ENCODE peak calls at places on chromosomes 6 and 20, in nine cellular contexts. One of them, this sample, is unnamed.
A peak's percentile ranks its signal among the peaks of the same experiment; 100 is the strongest.

GRCh38 chr20:51276331-51276730 is 253.4 kb upstream of the KCNG1 start:
- DNase-seq in MCF 10A: no peak
- DNase-seq in GM12864: no peak
- DNase-seq in tibial artery: no peak
- DNase-seq in type B pancreatic cell: no peak
- DNase-seq in brain microvascular endothelial cell: no peak
- DNase-seq in RWPE1: no peak
- DNase-seq in H1: no peak
- DNase-seq in left lung: no peak
- DNase-seq in this sample: no peak

GRCh38 chr6:79928478-79928998 is 18.8 kb downstream of the ELOVL4 start:
- DNase-seq in MCF 10A: peak; percentile 2
- DNase-seq in GM12864: no peak
- DNase-seq in tibial artery: no peak
- DNase-seq in type B pancreatic cell: no peak
- DNase-seq in brain microvascular endothelial cell: no peak
- DNase-seq in RWPE1: no peak
- DNase-seq in H1: no peak
- DNase-seq in left lung: no peak
- DNase-seq in this sample: no peak

GRCh38 chr20:63434599-63435378 is 37.7 kb downstream of the KCNQ2 start:
- DNase-seq in MCF 10A: peak; percentile 40
- DNase-seq in GM12864: peak; percentile 30
- DNase-seq in tibial artery: no peak
- DNase-seq in type B pancreatic cell: no peak
- DNase-seq in brain microvascular endothelial cell: peak; percentile 72
- DNase-seq in RWPE1: peak; percentile 89
- DNase-seq in H1: peak; percentile 80
- DNase-seq in left lung: peak; percentile 44
- DNase-seq in this sample: peak; percentile 13

GRCh38 chr6:71288228-71289038 is at the start of gene OGFRL1:
- DNase-seq in MCF 10A: peak; percentile 72
- DNase-seq in GM12864: no peak
- DNase-seq in tibial artery: peak; percentile 87
- DNase-seq in type B pancreatic cell: peak; percentile 74
- DNase-seq in brain microvascular endothelial cell: peak; percentile 36
- DNase-seq in RWPE1: peak; percentile 80
- DNase-seq in H1: no peak
- DNase-seq in left lung: peak; percentile 79
- DNase-seq in this sample: peak; percentile 66

GRCh38 chr6:130598021-130598989 is 228.9 kb upstream of the SMLR1 start:
- DNase-seq in MCF 10A: peak; percentile 9
- DNase-seq in GM12864: no peak
- DNase-seq in tibial artery: no peak
- DNase-seq in type B pancreatic cell: no peak
- DNase-seq in brain microvascular endothelial cell: peak; percentile 53
- DNase-seq in RWPE1: peak; percentile 18
- DNase-seq in H1: no peak
- DNase-seq in left lung: no peak
- DNase-seq in this sample: peak; percentile 43

GRCh38 chr20:13141541-13141940 is 79.5 kb upstream of the ISM1 start:
- DNase-seq in MCF 10A: no peak
- DNase-seq in GM12864: no peak
- DNase-seq in tibial artery: no peak
- DNase-seq in type B pancreatic cell: no peak
- DNase-seq in brain microvascular endothelial cell: no peak
- DNase-seq in RWPE1: no peak
- DNase-seq in H1: no peak
- DNase-seq in left lung: no peak
- DNase-seq in this sample: peak; percentile 22

GRCh38 chr20:22525821-22526220 is 58.6 kb downstream of the FOXA2 start:
- DNase-seq in MCF 10A: no peak
- DNase-seq in GM12864: no peak
- DNase-seq in tibial artery: no peak
- DNase-seq in type B pancreatic cell: no peak
- DNase-seq in brain microvascular endothelial cell: no peak
- DNase-seq in RWPE1: no peak
- DNase-seq in H1: no peak
- DNase-seq in left lung: no peak
- DNase-seq in this sample: no peak

GRCh38 chr6:28218312-28219248 is 6.5 kb upstream of the ZSCAN9 start:
- DNase-seq in MCF 10A: peak; percentile 58
- DNase-seq in GM12864: no peak
- DNase-seq in tibial artery: peak; percentile 88
- DNase-seq in type B pancreatic cell: no peak
- DNase-seq in brain microvascular endothelial cell: peak; percentile 37
- DNase-seq in RWPE1: no peak
- DNase-seq in H1: no peak
- DNase-seq in left lung: peak; percentile 68
- DNase-seq in this sample: peak; percentile 58

GRCh38 chr6:152721956-152722355 is 24.3 kb downstream of the MYCT1 start:
- DNase-seq in MCF 10A: no peak
- DNase-seq in GM12864: no peak
- DNase-seq in tibial artery: no peak
- DNase-seq in type B pancreatic cell: no peak
- DNase-seq in brain microvascular endothelial cell: no peak
- DNase-seq in RWPE1: no peak
- DNase-seq in H1: no peak
- DNase-seq in left lung: no peak
- DNase-seq in this sample: no peak

GRCh38 chr6:34485321-34486060 is 19.6 kb downstream of the PACSIN1 start:
- DNase-seq in MCF 10A: no peak
- DNase-seq in GM12864: no peak
- DNase-seq in tibial artery: no peak
- DNase-seq in type B pancreatic cell: no peak
- DNase-seq in brain microvascular endothelial cell: no peak
- DNase-seq in RWPE1: no peak
- DNase-seq in H1: no peak
- DNase-seq in left lung: no peak
- DNase-seq in this sample: no peak

GRCh38 chr6:108570518-108570917 is 9.8 kb downstream of the FOXO3 start:
- DNase-seq in MCF 10A: no peak
- DNase-seq in GM12864: no peak
- DNase-seq in tibial artery: no peak
- DNase-seq in type B pancreatic cell: no peak
- DNase-seq in brain microvascular endothelial cell: no peak
- DNase-seq in RWPE1: no peak
- DNase-seq in H1: no peak
- DNase-seq in left lung: no peak
- DNase-seq in this sample: peak; percentile 40

GRCh38 chr6:34179106-34179720 is 33.3 kb upstream of the GRM4 start:
- DNase-seq in MCF 10A: no peak
- DNase-seq in GM12864: no peak
- DNase-seq in tibial artery: no peak
- DNase-seq in type B pancreatic cell: no peak
- DNase-seq in brain microvascular endothelial cell: no peak
- DNase-seq in RWPE1: no peak
- DNase-seq in H1: no peak
- DNase-seq in left lung: no peak
- DNase-seq in this sample: no peak

GRCh38 chr6:64012351-64013060 is 376.9 kb downstream of the PHF3 start:
- DNase-seq in MCF 10A: peak; percentile 64
- DNase-seq in GM12864: no peak
- DNase-seq in tibial artery: no peak
- DNase-seq in type B pancreatic cell: no peak
- DNase-seq in brain microvascular endothelial cell: peak; percentile 2
- DNase-seq in RWPE1: peak; percentile 46
- DNase-seq in H1: peak; percentile 13
- DNase-seq in left lung: no peak
- DNase-seq in this sample: peak; percentile 59

GRCh38 chr6:134310817-134311216 is 7.1 kb downstream of the SGK1 start:
- DNase-seq in MCF 10A: no peak
- DNase-seq in GM12864: no peak
- DNase-seq in tibial artery: no peak
- DNase-seq in type B pancreatic cell: no peak
- DNase-seq in brain microvascular endothelial cell: no peak
- DNase-seq in RWPE1: no peak
- DNase-seq in H1: no peak
- DNase-seq in left lung: no peak
- DNase-seq in this sample: no peak

GRCh38 chr20:43558412-43559146 is at the start of gene SGK2:
- DNase-seq in MCF 10A: no peak
- DNase-seq in GM12864: no peak
- DNase-seq in tibial artery: no peak
- DNase-seq in type B pancreatic cell: no peak
- DNase-seq in brain microvascular endothelial cell: peak; percentile 12
- DNase-seq in RWPE1: no peak
- DNase-seq in H1: no peak
- DNase-seq in left lung: peak; percentile 54
- DNase-seq in this sample: peak; percentile 8

DNA sequence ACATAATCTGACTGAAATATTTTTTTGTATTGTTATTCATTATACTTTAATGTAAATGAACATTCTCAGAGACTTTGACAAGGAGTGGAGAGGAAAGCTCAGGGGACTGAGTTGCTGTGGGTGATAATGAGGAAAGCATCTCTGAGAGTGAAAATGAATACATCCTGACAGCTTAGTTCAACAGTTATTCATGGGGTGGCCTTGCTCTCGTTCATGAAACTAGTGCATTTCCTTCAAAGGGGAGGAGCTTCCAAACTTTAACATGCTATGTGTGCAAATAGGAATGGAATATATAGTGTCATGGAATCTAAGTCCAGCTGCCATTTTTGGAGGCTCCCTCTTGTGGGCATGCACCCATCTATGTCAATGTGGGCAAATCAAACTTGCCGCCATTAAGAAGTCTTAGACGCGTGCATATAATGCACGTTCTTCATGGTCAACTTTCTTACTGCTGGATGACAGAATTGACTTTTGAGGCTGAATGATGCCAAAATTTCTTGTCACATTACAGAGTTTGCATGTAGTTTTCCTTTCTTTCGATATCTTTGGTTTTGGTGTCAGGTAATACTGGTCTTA is 124.3 kb upstream of the TMEM170B start:
- DNase-seq in MCF 10A: no peak
- DNase-seq in GM12864: no peak
- DNase-seq in tibial artery: no peak
- DNase-seq in type B pancreatic cell: no peak
- DNase-seq in brain microvascular endothelial cell: no peak
- DNase-seq in RWPE1: no peak
- DNase-seq in H1: no peak
- DNase-seq in left lung: no peak
- DNase-seq in this sample: no peak
- TF ChIP-seq CTCF in MCF 10A: no peak
- TF ChIP-seq CTCF in GM12864: no peak
- TF ChIP-seq CTCF in tibial artery: no peak
- TF ChIP-seq CTCF in type B pancreatic cell: no peak
- TF ChIP-seq CTCF in brain microvascular endothelial cell: peak; percentile 27
- TF ChIP-seq CTCF in RWPE1: no peak
- TF ChIP-seq CTCF in H1: peak; percentile 15
- TF ChIP-seq CTCF in left lung: no peak
- TF ChIP-seq CTCF in this sample: peak; percentile 6

DNA sequence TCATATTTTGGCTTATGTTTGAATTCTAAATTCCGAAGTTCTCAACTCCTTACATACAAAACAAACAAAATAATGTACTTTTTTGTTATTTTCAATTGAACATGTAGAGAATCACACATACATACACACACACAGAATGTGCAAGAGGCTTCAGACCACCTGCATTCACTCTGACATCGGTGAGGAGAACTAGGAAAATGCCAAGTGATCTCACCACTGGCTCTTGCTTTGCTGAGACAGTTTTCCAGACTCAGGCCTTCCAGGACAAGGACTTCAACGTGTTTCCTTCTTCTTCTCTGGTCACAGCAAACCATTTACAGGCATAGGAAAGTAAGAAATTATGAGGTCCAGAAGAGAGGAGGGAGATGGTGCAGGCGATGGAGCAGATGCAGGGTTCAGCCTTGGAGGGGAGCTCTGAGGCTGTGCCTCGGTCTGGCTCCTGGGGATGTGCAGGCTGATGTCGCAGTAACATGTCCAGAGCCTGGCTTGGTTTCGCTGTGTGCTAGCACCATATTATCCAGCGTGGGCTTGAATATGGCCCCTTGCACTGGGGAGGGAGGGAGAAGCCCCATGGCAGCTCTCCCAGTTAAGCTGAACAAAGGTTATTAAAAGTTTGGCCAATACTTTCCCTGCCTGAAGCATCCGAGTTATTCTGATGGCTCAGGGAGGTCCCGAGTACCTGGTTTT is 93.3 kb downstream of the DACT2 start:
- DNase-seq in MCF 10A: no peak
- DNase-seq in GM12864: no peak
- DNase-seq in tibial artery: no peak
- DNase-seq in type B pancreatic cell: no peak
- DNase-seq in brain microvascular endothelial cell: no peak
- DNase-seq in RWPE1: no peak
- DNase-seq in H1: no peak
- DNase-seq in left lung: no peak
- DNase-seq in this sample: no peak
- TF ChIP-seq CTCF in MCF 10A: no peak
- TF ChIP-seq CTCF in GM12864: no peak
- TF ChIP-seq CTCF in tibial artery: no peak
- TF ChIP-seq CTCF in type B pancreatic cell: no peak
- TF ChIP-seq CTCF in brain microvascular endothelial cell: no peak
- TF ChIP-seq CTCF in RWPE1: no peak
- TF ChIP-seq CTCF in H1: peak; percentile 41
- TF ChIP-seq CTCF in left lung: no peak
- TF ChIP-seq CTCF in this sample: no peak

DNA sequence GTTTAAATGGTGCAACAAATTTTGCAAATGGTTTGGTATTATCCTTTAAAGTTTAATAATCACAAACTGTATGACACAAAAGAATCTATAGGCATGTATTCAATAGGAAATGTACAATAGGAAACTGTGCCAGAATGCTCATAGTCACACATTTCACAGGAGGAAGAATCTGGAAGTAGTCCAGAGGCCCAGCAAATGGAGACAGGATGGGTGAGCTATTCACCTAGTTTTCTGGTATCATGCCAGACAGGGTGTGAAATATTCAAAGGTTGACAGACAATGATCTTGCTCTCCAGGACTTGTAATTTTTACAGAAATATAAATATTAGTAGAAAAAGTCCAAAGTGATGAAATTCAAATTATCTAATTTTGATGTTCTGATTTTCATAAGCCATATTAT is 520.1 kb upstream of the IMPG1 start:
- DNase-seq in MCF 10A: peak; percentile 79
- DNase-seq in GM12864: no peak
- DNase-seq in tibial artery: no peak
- DNase-seq in type B pancreatic cell: no peak
- DNase-seq in brain microvascular endothelial cell: no peak
- DNase-seq in RWPE1: no peak
- DNase-seq in H1: no peak
- DNase-seq in left lung: no peak
- DNase-seq in this sample: no peak
- TF ChIP-seq CTCF in MCF 10A: no peak
- TF ChIP-seq CTCF in GM12864: no peak
- TF ChIP-seq CTCF in tibial artery: no peak
- TF ChIP-seq CTCF in type B pancreatic cell: no peak
- TF ChIP-seq CTCF in brain microvascular endothelial cell: no peak
- TF ChIP-seq CTCF in RWPE1: no peak
- TF ChIP-seq CTCF in H1: no peak
- TF ChIP-seq CTCF in left lung: no peak
- TF ChIP-seq CTCF in this sample: no peak

GRCh38 chr6:16403831-16404230 is 165.4 kb downstream of the GMPR start:
- DNase-seq in MCF 10A: no peak
- DNase-seq in GM12864: no peak
- DNase-seq in tibial artery: no peak
- DNase-seq in type B pancreatic cell: no peak
- DNase-seq in brain microvascular endothelial cell: no peak
- DNase-seq in RWPE1: peak; percentile 5
- DNase-seq in H1: no peak
- DNase-seq in left lung: no peak
- DNase-seq in this sample: no peak
- TF ChIP-seq CTCF in MCF 10A: peak; percentile 23
- TF ChIP-seq CTCF in GM12864: peak; percentile 7
- TF ChIP-seq CTCF in tibial artery: no peak
- TF ChIP-seq CTCF in type B pancreatic cell: peak; percentile 28
- TF ChIP-seq CTCF in brain microvascular endothelial cell: no peak
- TF ChIP-seq CTCF in RWPE1: peak; percentile 10
- TF ChIP-seq CTCF in H1: no peak
- TF ChIP-seq CTCF in left lung: no peak
- TF ChIP-seq CTCF in this sample: no peak

GRCh38 chr20:59743767-59744485 is 139.6 kb downstream of the PHACTR3 start:
- DNase-seq in MCF 10A: peak; percentile 18
- DNase-seq in GM12864: no peak
- DNase-seq in tibial artery: no peak
- DNase-seq in type B pancreatic cell: no peak
- DNase-seq in brain microvascular endothelial cell: no peak
- DNase-seq in RWPE1: peak; percentile 48
- DNase-seq in H1: no peak
- DNase-seq in left lung: no peak
- DNase-seq in this sample: no peak
- TF ChIP-seq CTCF in MCF 10A: peak; percentile 20
- TF ChIP-seq CTCF in GM12864: peak; percentile 52
- TF ChIP-seq CTCF in tibial artery: no peak
- TF ChIP-seq CTCF in type B pancreatic cell: peak; percentile 23
- TF ChIP-seq CTCF in brain microvascular endothelial cell: no peak
- TF ChIP-seq CTCF in RWPE1: no peak
- TF ChIP-seq CTCF in H1: no peak
- TF ChIP-seq CTCF in left lung: no peak
- TF ChIP-seq CTCF in this sample: no peak

This sample was measured in astrocyte of the spinal cord.